ENCODE peak calls at places on chromosomes 13 and 19, in eight cellular contexts. R is mesendoderm, L is astrocyte, M is PC-3, O is neural progenitor cell, W is IMR-90, K is H9, A is colonic mucosa. I is an unnamed sample.

GRCh38 chr13:46679369-46680180 is 117.4 kb downstream of the ESD start:
- DNase-seq in O (peak; percentile 39), W (peak; percentile 70), R (no peak), L (no peak), K (no peak), A (no peak), M (no peak), I (no peak)

GRCh38 chr19:28184997-28185396 is 1028.0 kb downstream of the UQCRFS1 start:
- DNase-seq in K (no peak), M (no peak), R (peak; percentile 51), L (peak; percentile 64), W (no peak), A (no peak), O (no peak), I (no peak)

GRCh38 chr13:62022369-62022768 is 606.7 kb upstream of the PCDH20 start:
- DNase-seq in M (no peak), O (no peak), W (no peak), A (no peak), L (no peak), K (no peak), R (no peak), I (no peak)

GRCh38 chr19:5753743-5754142 is 30.8 kb downstream of the PRR22 start:
- DNase-seq in K (no peak), W (no peak), M (no peak), O (no peak), A (no peak), L (no peak), R (no peak), I (no peak)

GRCh38 chr13:67267136-67267535 is 37.0 kb upstream of the PCDH9 start:
- DNase-seq in K (no peak), O (no peak), A (no peak), M (no peak), L (peak; percentile 72), R (no peak), W (peak; percentile 35), I (no peak)

GRCh38 chr13:77513719-77514335 is 21.7 kb upstream of the SCEL start:
- DNase-seq in L (no peak), M (no peak), W (no peak), R (no peak), O (no peak), A (no peak), K (no peak), I (no peak)

GRCh38 chr13:27379694-27380596 is 44.5 kb upstream of the GTF3A start:
- DNase-seq in L (no peak), W (peak; percentile 35), R (peak; percentile 92), O (peak; percentile 83), A (peak; percentile 91), K (peak; percentile 88), M (peak; percentile 76), I (peak; percentile 49)

GRCh38 chr13:111047326-111047725 is 67.8 kb upstream of the ARHGEF7 start:
- DNase-seq in K (no peak), A (no peak), M (no peak), W (no peak), L (no peak), R (no peak), O (no peak), I (no peak)

GRCh38 chr19:46426506-46427162 is 2.1 kb downstream of the PNMA8C start:
- DNase-seq in A (peak; percentile 54), M (no peak), K (peak; percentile 85), R (peak; percentile 87), W (peak; percentile 68), O (peak; percentile 97), L (peak; percentile 51), I (no peak)

GRCh38 chr19:18085702-18086457 is 854 bp downstream of the IL12RB1 start:
- DNase-seq in L (no peak), A (no peak), M (no peak), O (no peak), R (no peak), K (no peak), W (no peak), I (no peak)

GRCh38 chr19:49133621-49134454 is 14.5 kb downstream of the PPFIA3 start:
- DNase-seq in R (peak; percentile 48), A (peak; percentile 92), M (no peak), W (peak; percentile 70), O (peak; percentile 67), L (no peak), K (peak; percentile 90), I (no peak)

GRCh38 chr13:29511980-29512379 is 83.5 kb downstream of the SLC7A1 start:
- DNase-seq in O (no peak), A (no peak), R (no peak), L (peak; percentile 69), K (no peak), M (no peak), W (peak; percentile 56), I (no peak)

GRCh38 chr19:16363133-16363851 is 38.7 kb downstream of the KLF2 start:
- DNase-seq in M (no peak), O (no peak), A (peak; percentile 95), R (peak; percentile 18), L (no peak), W (no peak), K (no peak), I (peak; percentile 7)

GRCh38 chr13:43057653-43058317 is 34.4 kb downstream of the DNAJC15 start:
- DNase-seq in A (no peak), K (peak; percentile 43), W (no peak), O (peak; percentile 35), L (peak; percentile 55), M (no peak), R (peak; percentile 82), I (no peak)

GRCh38 chr13:81017525-81018152 is 676.7 kb upstream of the SPRY2 start:
- DNase-seq in M (peak; percentile 61), R (peak; percentile 53), A (no peak), W (peak; percentile 25), K (no peak), L (peak; percentile 13), O (peak; percentile 70), I (peak; percentile 12)

GRCh38 chr19:27833031-27833430 is 1379.9 kb downstream of the UQCRFS1 start:
- DNase-seq in M (no peak), K (no peak), R (no peak), O (no peak), L (no peak), W (no peak), A (no peak), I (peak; percentile 49)

DNA sequence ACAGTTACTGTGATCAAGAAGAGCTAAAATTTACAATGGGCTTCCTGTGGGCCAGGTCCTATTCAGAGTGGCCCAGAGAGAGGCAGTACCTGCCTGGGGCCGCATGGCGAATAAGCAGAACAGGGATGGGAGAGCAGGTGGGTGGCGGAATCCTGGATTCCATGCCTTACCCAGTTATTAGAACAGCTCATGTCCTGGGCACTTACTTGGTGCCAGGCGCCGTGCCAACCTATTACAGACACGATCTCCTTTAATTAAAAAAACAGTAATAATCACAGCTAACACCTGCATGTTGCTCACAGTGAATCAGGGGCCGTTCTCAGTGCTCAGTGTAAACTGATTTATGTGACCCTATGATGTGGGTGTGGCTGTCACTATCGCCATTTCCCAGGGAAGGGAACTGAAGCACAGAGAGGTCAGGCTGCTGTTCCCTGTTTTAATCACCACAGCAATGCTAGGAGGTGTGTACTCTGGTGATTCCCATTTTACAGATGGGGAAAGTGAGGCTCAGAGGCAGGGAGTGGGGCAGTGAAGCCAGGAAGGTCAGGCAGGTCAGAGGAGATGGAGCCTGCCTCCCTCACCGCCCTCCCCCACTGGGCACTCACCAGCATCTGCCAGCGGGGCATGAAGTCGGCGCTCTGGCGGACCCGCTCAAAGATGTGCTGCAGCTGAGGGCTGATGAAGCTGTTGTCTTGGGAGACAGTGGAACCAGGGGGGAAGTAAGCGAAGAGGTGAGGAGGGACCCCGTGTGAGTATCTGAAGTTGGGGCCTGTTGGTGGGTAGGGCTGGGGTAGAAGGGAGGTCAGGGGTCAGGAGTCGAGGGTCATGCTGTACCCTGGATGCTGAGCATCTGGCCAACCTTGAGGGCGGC is 12.0 kb downstream of the COQ8B start:
- DNase-seq in R (no peak), L (no peak), K (no peak), W (no peak), M (no peak), O (no peak), A (no peak), I (no peak)
- H3K9ac ChIP-seq in R (no peak overlapping the region), L (no peak overlapping the region), K (no peak overlapping the region), W (no peak overlapping the region), M (no peak overlapping the region), O (no peak overlapping the region), A (no peak overlapping the region), I (no peak overlapping the region)

GRCh38 chr13:52070929-52071523 is 46.5 kb downstream of the UTP14C start:
- DNase-seq in M (no peak), R (peak; percentile 55), W (peak; percentile 32), A (no peak), L (peak; percentile 16), K (no peak), O (no peak), I (peak; percentile 46)
- H3K27ac ChIP-seq in M (no peak overlapping the region), R (no peak overlapping the region), W (no peak overlapping the region), A (no peak overlapping the region), L (no peak overlapping the region), K (no peak overlapping the region), O (no peak overlapping the region), I (no peak overlapping the region)

GRCh38 chr19:41922585-41922984 is 5.7 kb downstream of the ERFL start:
- DNase-seq in R (no peak), M (no peak), K (no peak), W (no peak), A (no peak), O (no peak), L (no peak), I (no peak)

GRCh38 chr19:41924151-41925145 is 3.8 kb downstream of the ERFL start:
- DNase-seq in O (no peak), W (no peak), K (no peak), A (no peak), L (no peak), R (no peak), M (no peak), I (no peak)

GRCh38 chr19:41921280-41922219 is 6.7 kb downstream of the ERFL start:
- DNase-seq in A (no peak), R (no peak), W (no peak), O (no peak), L (no peak), M (no peak), K (no peak), I (no peak)

GRCh38 chr19:41922220-41922576 is 6.1 kb downstream of the ERFL start:
- DNase-seq in R (peak; percentile 46), W (no peak), L (no peak), K (no peak), O (no peak), M (no peak), A (no peak), I (no peak)

DNA sequence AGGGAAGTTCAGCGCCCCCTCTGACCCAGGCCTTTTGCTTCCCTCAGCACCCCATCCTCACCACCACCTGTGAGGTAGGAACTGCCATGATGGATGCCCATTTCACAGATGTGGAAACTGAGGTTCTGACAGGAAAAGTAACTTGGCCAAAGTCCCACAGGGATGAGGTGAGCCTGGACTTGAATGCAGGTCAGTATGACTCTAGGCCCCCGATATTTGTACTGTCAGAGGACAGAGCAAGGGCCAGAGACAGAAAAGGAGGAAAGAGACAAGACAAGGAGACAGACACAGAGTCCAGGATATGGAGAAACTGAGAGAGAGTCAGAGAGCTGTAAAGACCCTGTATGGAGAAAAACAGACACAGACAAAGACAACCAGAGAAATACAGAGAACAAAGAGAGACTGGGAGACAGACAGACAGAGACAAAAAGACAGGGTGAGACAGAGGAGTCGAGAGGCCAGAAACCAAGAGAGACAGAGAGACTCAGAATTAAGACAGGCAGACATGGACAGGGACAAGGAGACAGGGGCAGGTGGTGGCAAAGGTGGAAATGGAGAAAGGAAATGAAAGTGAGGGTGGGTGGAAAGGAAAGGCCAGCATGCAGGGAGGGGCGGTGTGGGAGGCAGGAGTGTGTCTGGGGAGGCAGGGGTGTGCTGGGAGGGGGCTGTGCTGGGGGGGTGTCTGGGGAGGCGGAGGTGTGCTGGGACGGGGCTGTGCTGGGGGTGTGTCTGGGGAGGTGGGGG is 5.0 kb downstream of the ERFL start:
- DNase-seq in W (no peak), K (no peak), M (no peak), R (no peak), A (no peak), L (no peak), O (no peak), I (no peak)
- H3K27me3 ChIP-seq in W (peaks cover 84% of the 10 kb centered on the region), K (peaks cover 93% of the 10 kb centered on the region), M (peaks cover 6% of the 10 kb centered on the region), R (peaks cover 64% of the 10 kb centered on the region), A (peaks cover 25% of the 10 kb centered on the region), L (peaks cover 83% of the 10 kb centered on the region), O (peaks cover 98% of the 10 kb centered on the region), I (peaks cover 11% of the 10 kb centered on the region)

GRCh38 chr13:113848020-113848419 is 15.9 kb downstream of the GAS6 start:
- DNase-seq in W (no peak), L (no peak), K (peak; percentile 17), R (no peak), A (peak; percentile 18), M (no peak), O (no peak), I (no peak)
- H3K9ac ChIP-seq in W (no peak overlapping the region), L (no peak overlapping the region), K (no peak overlapping the region), R (no peak overlapping the region), A (peak overlapping the region; percentile 21), M (no peak overlapping the region), O (no peak overlapping the region), I (no peak overlapping the region)